ENCODE peak calls at places on chromosomes 11 and 22, in six cellular contexts. W, C, Z, P, T and G are unnamed samples.

GRCh38 chr11:14288189-14288935 is 70.6 kb downstream of the RRAS2 start:
- DNase-seq in C (no peak), P (no peak), W (no peak), T (no peak), Z (no peak), G (no peak)

GRCh38 chr11:128776088-128776433 is 82.2 kb downstream of the FLI1 start:
- DNase-seq in W (no peak), P (no peak), C (no peak), T (no peak), Z (no peak), G (no peak)

GRCh38 chr22:49158741-49159564 is 668.7 kb downstream of the BRD1 start:
- DNase-seq in C (no peak), P (no peak), Z (no peak), W (no peak), T (no peak), G (no peak)

GRCh38 chr11:129726179-129726578 is 89.5 kb upstream of the TMEM45B start:
- DNase-seq in C (no peak), W (no peak), T (no peak), Z (no peak), P (no peak), G (no peak)

GRCh38 chr11:2737876-2738275 is 38.1 kb upstream of the KCNQ1OT1 start:
- DNase-seq in C (no peak), Z (no peak), P (no peak), W (no peak), T (no peak), G (no peak)

GRCh38 chr11:111941963-111942362 is 4.8 kb downstream of the DIXDC1 start:
- DNase-seq in T (no peak), P (no peak), Z (peak), W (no peak), C (no peak), G (no peak)

GRCh38 chr11:79485694-79486093 is 44.9 kb upstream of the TENM4 start:
- DNase-seq in Z (no peak), C (no peak), W (peak), P (no peak), T (no peak), G (no peak)

GRCh38 chr11:100932474-100933100 is 197.0 kb downstream of the PGR start:
- DNase-seq in W (peak), P (peak), T (peak), Z (peak), C (peak), G (no peak)

GRCh38 chr11:31437742-31438435 is 68.2 kb downstream of the DNAJC24 start:
- DNase-seq in W (no peak), P (no peak), C (no peak), Z (no peak), T (no peak), G (no peak)

GRCh38 chr11:103035656-103036434 is 56.1 kb downstream of the DCUN1D5 start:
- DNase-seq in W (peak), C (peak), T (peak), Z (peak), P (peak), G (peak)

GRCh38 chr11:43576834-43577521 is 103.6 kb upstream of the HSD17B12 start:
- DNase-seq in W (peak), P (peak), T (peak), C (peak), Z (peak), G (no peak)

GRCh38 chr11:134678152-134678551 is 266.1 kb upstream of the B3GAT1 start:
- DNase-seq in Z (no peak), C (no peak), T (no peak), W (no peak), P (no peak), G (no peak)

DNA sequence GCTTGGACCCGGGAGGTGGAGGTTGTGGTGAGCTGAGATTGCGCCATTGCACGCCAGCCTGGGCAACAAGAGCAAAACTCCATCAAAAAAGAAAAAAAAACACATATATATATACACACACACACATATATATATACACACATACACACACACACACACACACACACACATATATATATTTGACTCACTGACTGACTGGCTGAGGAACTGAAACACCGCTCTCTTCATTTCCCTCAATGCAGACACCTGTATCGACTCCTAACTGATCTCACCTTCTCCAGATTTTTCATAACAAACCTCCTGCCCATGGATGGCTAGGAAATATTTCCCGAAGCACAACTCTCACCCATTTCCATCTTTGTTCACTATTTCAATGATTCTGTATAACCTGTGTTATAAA is 140.7 kb upstream of the ANO3 start:
- DNase-seq in W (no peak), Z (no peak), T (no peak), C (no peak), P (no peak), G (no peak)
- TF ChIP-seq REST in W (no peak), Z (no peak), T (no peak), C (no peak), P (no peak), G (no peak)

DNA sequence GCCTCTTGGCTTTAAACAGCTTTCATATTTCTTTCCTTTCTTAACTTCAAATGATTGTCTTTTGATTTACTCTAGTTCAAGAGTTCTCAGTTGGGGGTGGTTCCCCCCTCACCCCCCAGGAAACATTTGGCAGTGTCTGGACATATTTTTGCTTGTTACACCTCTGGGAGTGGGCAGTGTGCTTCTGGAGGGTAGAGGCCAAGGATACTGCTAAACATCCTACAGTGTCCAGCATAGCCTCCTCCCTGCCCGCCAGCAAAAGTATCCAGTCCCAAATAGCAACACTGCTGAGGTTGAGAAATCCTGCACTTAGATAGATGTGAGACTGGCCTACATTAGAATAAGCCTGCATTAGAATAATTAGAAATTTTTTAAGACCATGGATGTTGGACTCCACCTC is 3.2 kb downstream of the PPP6R3 start:
- DNase-seq in Z (no peak), C (no peak), T (no peak), P (no peak), W (no peak), G (no peak)
- H3K4me3 ChIP-seq in Z (no peak), C (no peak), T (no peak), P (no peak), W (peak), G (no peak)

DNA sequence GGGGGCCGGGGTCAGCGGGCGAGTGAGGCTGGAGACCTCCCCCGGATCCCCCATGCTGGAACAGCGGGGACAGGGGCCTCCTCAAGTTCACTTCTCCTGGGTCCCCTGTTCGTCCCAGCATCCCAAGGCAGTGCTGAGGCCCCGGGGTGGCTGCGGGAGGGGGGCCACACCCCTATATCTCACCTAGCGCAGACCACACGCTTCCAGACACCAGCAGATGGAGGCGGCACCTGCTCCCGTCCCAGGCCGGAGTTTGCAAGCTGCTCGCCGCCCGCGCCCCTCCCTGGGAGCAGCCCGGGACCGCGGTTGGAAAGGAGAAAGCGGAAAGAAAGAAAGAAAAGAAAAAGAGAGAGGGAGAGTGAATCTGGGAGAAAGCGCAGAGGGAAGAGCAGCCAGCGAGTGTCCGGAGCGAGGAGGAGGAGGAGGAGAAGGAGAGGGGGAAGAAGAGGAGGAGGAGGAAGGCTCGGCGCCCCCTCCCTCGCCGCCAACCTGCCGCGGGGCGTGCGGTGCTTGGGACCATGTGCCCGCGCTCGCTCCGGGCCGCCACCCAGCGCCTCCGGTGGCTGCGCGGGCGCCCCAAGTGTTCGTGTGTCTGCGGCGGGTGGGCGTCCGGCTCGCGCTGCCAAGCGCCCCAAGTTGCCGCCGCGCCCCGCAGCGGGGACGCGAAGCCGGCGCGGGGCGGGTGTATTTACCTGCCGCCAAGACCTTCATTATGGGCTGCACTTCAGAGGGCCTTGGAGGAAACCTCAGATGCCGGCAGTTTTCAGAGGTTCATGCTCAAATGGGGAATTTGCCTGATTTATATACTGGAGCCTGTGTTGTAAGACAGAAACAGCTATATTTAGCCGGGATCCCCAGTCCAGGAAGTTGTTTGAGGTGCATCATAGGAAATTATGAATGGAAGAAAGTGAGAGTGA is at the start of gene LIF:
- DNase-seq in C (no peak), P (no peak), T (no peak), W (peak), Z (peak), G (no peak)
- TF ChIP-seq CTCF in C (no peak), P (no peak), T (no peak), W (no peak), Z (peak), G (no peak)

GRCh38 chr22:39510529-39511149 is 8.5 kb downstream of the MIEF1 start:
- DNase-seq in C (no peak), P (no peak), T (no peak), W (peak), Z (no peak), G (no peak)
- TF ChIP-seq REST in C (no peak), P (no peak), T (no peak), W (no peak), Z (no peak), G (no peak)

GRCh38 chr11:60182546-60183330 is at the start of gene MS4A6A:
- DNase-seq in T (no peak), C (no peak), P (no peak), W (no peak), Z (no peak), G (peak)
- H3K4me3 ChIP-seq in T (no peak), C (no peak), P (no peak), W (no peak), Z (no peak), G (peak)